ENCODE peak calls at places on chromosomes 2 and 18, in ten cellular contexts. N is epithelial cell of esophagus, S is fibroblast of villous mesenchyme, D is heart right ventricle, M is nephron progenitor cell, F is left kidney, C is activated T-helper 1 cell treated with Interleukin-2 at 50 U/mL for 16 hours, P is GM03348, J is AG08396, V is GDM1. Q is an unnamed sample.

GRCh38 chr18:50819027-50819726 is 639 bp downstream of the MRO start:
- DNase-seq in N (peak), S (peak), D (peak), M (peak), F (peak), C (no peak), P (peak), J (peak), V (no peak), Q (no peak)

GRCh38 chr2:64404743-64405142 is 49.2 kb upstream of the LGALSL start:
- DNase-seq in N (no peak), S (peak), D (peak), M (peak), F (peak), C (no peak), P (no peak), J (no peak), V (no peak), Q (no peak)

GRCh38 chr2:162071016-162071415 is 3.0 kb downstream of the DPP4 start:
- DNase-seq in N (no peak), S (peak), D (no peak), M (no peak), F (no peak), C (no peak), P (no peak), J (no peak), V (no peak), Q (peak)

GRCh38 chr2:240963376-240964220 is 34.8 kb upstream of the SNED1 start:
- DNase-seq in N (no peak), S (no peak), D (no peak), M (no peak), F (no peak), C (no peak), P (no peak), J (no peak), V (no peak), Q (no peak)

GRCh38 chr2:143949121-143949848 is 570.6 kb downstream of the ZEB2 start:
- DNase-seq in N (no peak), S (peak), D (no peak), M (no peak), F (no peak), C (no peak), P (peak), J (no peak), V (no peak), Q (peak)

GRCh38 chr18:62863629-62864028 is 148.3 kb downstream of the PHLPP1 start:
- DNase-seq in N (no peak), S (peak), D (no peak), M (no peak), F (no peak), C (no peak), P (no peak), J (no peak), V (no peak), Q (peak)

GRCh38 chr2:105934467-105934866 is 189.8 kb downstream of the NCK2 start:
- DNase-seq in N (no peak), S (no peak), D (no peak), M (peak), F (peak), C (peak), P (no peak), J (no peak), V (no peak), Q (no peak)

GRCh38 chr2:239818531-239819011 is 206.6 kb downstream of the NDUFA10 start:
- DNase-seq in N (no peak), S (no peak), D (no peak), M (no peak), F (no peak), C (no peak), P (no peak), J (no peak), V (no peak), Q (no peak)

GRCh38 chr2:151162185-151162584 is 99.5 kb downstream of the RBM43 start:
- DNase-seq in N (peak), S (peak), D (no peak), M (no peak), F (peak), C (no peak), P (peak), J (peak), V (no peak), Q (peak)

GRCh38 chr2:42048318-42049251 is 764 bp downstream of the PKDCC start:
- DNase-seq in N (no peak), S (peak), D (peak), M (peak), F (no peak), C (no peak), P (peak), J (peak), V (no peak), Q (peak)

GRCh38 chr18:13412901-13413300 is 194.3 kb downstream of the LDLRAD4 start:
- DNase-seq in N (no peak), S (no peak), D (no peak), M (no peak), F (no peak), C (no peak), P (no peak), J (no peak), V (no peak), Q (no peak)

GRCh38 chr2:33051586-33052385 is 105.0 kb downstream of the LTBP1 start:
- DNase-seq in N (peak), S (peak), D (no peak), M (no peak), F (no peak), C (no peak), P (peak), J (peak), V (no peak), Q (peak)

GRCh38 chr2:49335546-49335945 is 181.2 kb upstream of the FSHR start:
- DNase-seq in N (no peak), S (no peak), D (no peak), M (no peak), F (no peak), C (no peak), P (no peak), J (no peak), V (no peak), Q (no peak)

GRCh38 chr2:40397720-40398119 is 54.2 kb downstream of the SLC8A1 start:
- DNase-seq in N (no peak), S (no peak), D (no peak), M (no peak), F (no peak), C (no peak), P (no peak), J (no peak), V (no peak), Q (no peak)

GRCh38 chr18:12307251-12307736 is 747 bp upstream of the TUBB6 start:
- DNase-seq in N (peak), S (peak), D (peak), M (peak), F (peak), C (no peak), P (peak), J (peak), V (no peak), Q (peak)

GRCh38 chr2:192559541-192560126 is 364.9 kb upstream of the TMEFF2 start:
- DNase-seq in N (peak), S (no peak), D (no peak), M (no peak), F (no peak), C (no peak), P (no peak), J (no peak), V (no peak), Q (no peak)

GRCh38 chr18:63979409-63979908 is 9.6 kb downstream of the SERPINB8 start:
- DNase-seq in N (peak), S (peak), D (no peak), M (peak), F (peak), C (no peak), P (peak), J (peak), V (peak), Q (peak)

GRCh38 chr2:100554788-100555407 is 7.9 kb upstream of the PDCL3 start:
- DNase-seq in N (no peak), S (no peak), D (peak), M (no peak), F (no peak), C (peak), P (no peak), J (no peak), V (no peak), Q (no peak)

GRCh38 chr2:127996160-127996559 is 31.7 kb downstream of the SAP130 start:
- DNase-seq in N (no peak), S (no peak), D (no peak), M (no peak), F (no peak), C (no peak), P (no peak), J (no peak), V (no peak), Q (no peak)

GRCh38 chr2:110638976-110639695 is 38.7 kb downstream of the BUB1 start:
- DNase-seq in N (no peak), S (peak), D (no peak), M (no peak), F (no peak), C (no peak), P (no peak), J (no peak), V (no peak), Q (no peak)

GRCh38 chr2:113124181-113124961 is 3.0 kb upstream of the IL1RN start:
- DNase-seq in N (peak), S (peak), D (no peak), M (no peak), F (no peak), C (no peak), P (peak), J (peak), V (peak), Q (peak)

GRCh38 chr2:239198221-239198620 is 202.6 kb downstream of the HDAC4 start:
- DNase-seq in N (no peak), S (no peak), D (no peak), M (no peak), F (no peak), C (no peak), P (no peak), J (no peak), V (no peak), Q (no peak)

GRCh38 chr2:225434014-225434413 is 34.5 kb downstream of the NYAP2 start:
- DNase-seq in N (no peak), S (no peak), D (no peak), M (peak), F (peak), C (no peak), P (no peak), J (no peak), V (no peak), Q (no peak)

GRCh38 chr2:45647986-45648520 is 3.4 kb upstream of the PRKCE start:
- DNase-seq in N (no peak), S (peak), D (no peak), M (no peak), F (no peak), C (no peak), P (no peak), J (no peak), V (no peak), Q (no peak)

GRCh38 chr18:22900558-22901183 is 32.5 kb upstream of the RBBP8 start:
- DNase-seq in N (no peak), S (no peak), D (peak), M (no peak), F (no peak), C (no peak), P (peak), J (peak), V (no peak), Q (peak)

GRCh38 chr2:68465081-68465916 is 1.8 kb downstream of the FBXO48 start:
- DNase-seq in N (peak), S (peak), D (no peak), M (no peak), F (no peak), C (no peak), P (no peak), J (no peak), V (no peak), Q (peak)

GRCh38 chr18:73646772-73647171 is 500.9 kb downstream of the FBXO15 start:
- DNase-seq in N (peak), S (no peak), D (no peak), M (no peak), F (no peak), C (no peak), P (peak), J (no peak), V (no peak), Q (peak)

GRCh38 chr2:182581196-182581935 is 134.7 kb upstream of the DNAJC10 start:
- DNase-seq in N (no peak), S (no peak), D (no peak), M (no peak), F (peak), C (no peak), P (no peak), J (no peak), V (no peak), Q (no peak)

GRCh38 chr2:117087565-117088291 is 726.8 kb upstream of the DDX18 start:
- DNase-seq in N (no peak), S (no peak), D (no peak), M (peak), F (peak), C (no peak), P (no peak), J (no peak), V (no peak), Q (no peak)

Q was measured in IMR-90.